ENCODE peak calls at places on chromosomes 4 and X, in nine cellular contexts. I is K562, L is adrenal gland, H is IMR-90, N is sigmoid colon, B is right lobe of liver, S is vagina, K is A549, R is tibial nerve. C is an unnamed sample. For H3K4me1, the result is how much of the 10 kb centered on the place peaks cover.

GRCh38 chrX:72572248-72573157 is at the start of gene HDAC8:
- DNase-seq in L (peak), K (peak), R (peak), N (peak), S (no peak), I (peak), B (peak), H (peak), C (peak)

GRCh38 chr4:89708903-89709361 is 128.0 kb downstream of the SNCA start:
- DNase-seq in H (peak), N (no peak), B (no peak), S (no peak), R (no peak), K (no peak), I (no peak), L (no peak), C (no peak)

GRCh38 chrX:30824275-30824674 is 64.8 kb downstream of the TAB3 start:
- DNase-seq in H (no peak), N (no peak), K (no peak), R (no peak), B (no peak), I (no peak), S (no peak), L (no peak), C (no peak)

GRCh38 chr4:184461711-184462110 is 12.6 kb downstream of the IRF2 start:
- DNase-seq in L (no peak), N (no peak), H (no peak), K (no peak), I (no peak), B (no peak), R (no peak), S (no peak), C (no peak)

GRCh38 chr4:78292336-78292735 is 235.2 kb downstream of the FRAS1 start:
- DNase-seq in R (no peak), B (no peak), S (no peak), I (no peak), K (no peak), N (no peak), H (no peak), L (no peak), C (no peak)

GRCh38 chr4:89404530-89404929 is 96.9 kb upstream of the GPRIN3 start:
- DNase-seq in S (no peak), I (no peak), R (no peak), B (no peak), L (no peak), N (no peak), H (no peak), K (no peak), C (no peak)

GRCh38 chr4:169404959-169405358 is 134.2 kb upstream of the SH3RF1 start:
- DNase-seq in B (no peak), I (no peak), R (no peak), N (no peak), K (no peak), H (peak), L (no peak), S (no peak), C (no peak)

GRCh38 chr4:153258750-153259149 is 54.5 kb downstream of the TRIM2 start:
- DNase-seq in R (no peak), I (no peak), S (no peak), L (no peak), H (no peak), B (no peak), K (no peak), N (no peak), C (no peak)

GRCh38 chr4:118953276-118953675 is 64.6 kb downstream of the SYNPO2 start:
- DNase-seq in L (no peak), K (no peak), R (no peak), I (no peak), H (no peak), N (no peak), B (no peak), S (no peak), C (no peak)

GRCh38 chrX:151596282-151596681 is 32.8 kb downstream of the PASD1 start:
- DNase-seq in L (no peak), S (no peak), H (no peak), I (no peak), N (no peak), B (no peak), K (no peak), R (no peak), C (no peak)

GRCh38 chr4:6230827-6231662 is 30.7 kb upstream of the JAKMIP1 start:
- DNase-seq in H (no peak), K (no peak), B (no peak), I (no peak), S (no peak), L (no peak), N (peak), R (no peak), C (no peak)

GRCh38 chrX:11351375-11352295 is 58.4 kb downstream of the AMELX start:
- DNase-seq in B (no peak), H (peak), S (no peak), L (peak), R (peak), I (no peak), N (peak), K (no peak), C (peak)

GRCh38 chrX:132114607-132115006 is 13.2 kb downstream of the FRMD7 start:
- DNase-seq in K (no peak), B (no peak), I (no peak), H (no peak), N (no peak), R (no peak), L (no peak), S (no peak), C (no peak)

GRCh38 chr4:163991268-163991667 is 496.8 kb downstream of the TMA16 start:
- DNase-seq in B (no peak), N (no peak), H (no peak), L (no peak), K (no peak), R (no peak), I (no peak), S (no peak), C (no peak)

GRCh38 chr4:98653890-98654867 is 4.2 kb downstream of the TSPAN5 start:
- DNase-seq in H (peak), L (no peak), N (peak), S (no peak), I (no peak), K (peak), B (no peak), R (no peak), C (peak)

GRCh38 chrX:53223955-53224859 is 800 bp downstream of the KDM5C start:
- DNase-seq in R (no peak), B (peak), K (peak), S (no peak), H (peak), L (peak), N (no peak), I (peak), C (no peak)

GRCh38 chr4:80732010-80732409 is 298.5 kb upstream of the BMP3 start:
- DNase-seq in R (no peak), I (no peak), L (no peak), H (peak), S (no peak), N (no peak), K (no peak), B (no peak), C (no peak)

GRCh38 chr4:39686997-39687396 is 10.9 kb upstream of the UBE2K start:
- DNase-seq in H (no peak), N (no peak), B (no peak), I (no peak), R (no peak), S (no peak), L (no peak), K (no peak), C (no peak)

GRCh38 chrX:68415289-68415688 is 18.0 kb downstream of the OPHN1 start:
- DNase-seq in H (peak), R (peak), K (no peak), B (no peak), S (no peak), N (no peak), I (no peak), L (peak), C (no peak)

GRCh38 chr4:130479020-130479419 is 1383.1 kb downstream of the C4orf33 start:
- DNase-seq in R (no peak), N (no peak), H (peak), K (no peak), B (no peak), S (no peak), L (no peak), I (no peak), C (no peak)

GRCh38 chrX:151697537-151697936 is 2.3 kb downstream of the PRRG3 start:
- DNase-seq in B (no peak), H (no peak), I (no peak), S (no peak), R (peak), K (no peak), L (no peak), N (peak), C (peak)

GRCh38 chr4:100095729-100096595 is 94.3 kb downstream of the DDIT4L start:
- DNase-seq in B (peak), N (peak), I (peak), K (peak), L (peak), H (peak), R (peak), S (no peak), C (peak)

GRCh38 chr4:105227054-105227453 is 80.4 kb downstream of the TET2 start:
- DNase-seq in L (no peak), R (no peak), I (no peak), B (no peak), H (no peak), K (no peak), N (no peak), S (no peak), C (no peak)
- TF ChIP-seq POLR2A in L (no peak), R (no peak), I (no peak), B (no peak), H (no peak), K (no peak), N (no peak), S (no peak), C (no peak)

GRCh38 chrX:94758130-94758529 is 1084.1 kb downstream of the FAM133A start:
- DNase-seq in L (no peak), S (no peak), B (no peak), R (no peak), I (no peak), H (no peak), K (no peak), N (no peak), C (no peak)

GRCh38 chrX:94751611-94752010 is 1077.6 kb downstream of the FAM133A start:
- DNase-seq in N (no peak), L (no peak), R (no peak), I (no peak), K (no peak), H (no peak), S (no peak), B (no peak), C (no peak)

DNA sequence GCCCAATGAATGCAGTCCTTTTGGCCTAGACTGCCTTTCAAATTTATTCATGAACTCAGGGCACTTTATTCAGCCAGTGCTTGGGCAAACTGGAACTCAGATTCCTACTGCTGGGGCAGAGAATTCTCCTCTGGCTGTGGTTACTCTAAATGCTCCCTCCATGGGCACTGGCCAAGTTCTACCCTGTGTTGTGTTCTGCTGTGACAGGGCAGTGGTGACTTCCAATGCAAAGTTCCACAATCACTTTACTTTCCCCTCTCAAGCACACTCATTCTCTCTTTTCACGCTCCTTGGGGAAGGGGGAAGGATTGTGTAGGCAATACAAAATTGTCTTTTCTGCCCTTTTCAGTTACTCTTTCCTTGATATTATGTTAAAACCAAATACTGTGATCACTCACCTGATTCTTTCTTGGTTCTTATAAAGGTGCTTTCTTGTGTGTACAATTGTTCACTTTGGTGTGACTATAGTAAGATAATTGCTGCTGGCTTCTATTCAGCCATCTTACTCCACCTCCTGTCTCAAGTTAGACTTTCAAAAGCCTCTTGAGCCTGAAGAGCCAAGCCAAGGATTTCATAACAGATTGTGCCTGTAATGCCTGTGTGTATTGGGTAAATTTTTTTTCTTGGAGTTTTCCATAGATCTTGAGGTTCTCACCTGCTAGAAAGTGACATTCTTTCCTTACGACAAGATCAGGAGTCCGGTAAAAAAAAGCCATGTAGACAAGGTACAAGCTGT is 1078.6 kb downstream of the FAM133A start:
- DNase-seq in B (no peak), L (no peak), K (no peak), H (no peak), I (no peak), N (no peak), R (no peak), S (no peak), C (no peak)
- H3K4me1 ChIP-seq in B (under half), L (under half), K (under half), H (under half), I (under half), N (under half), R (under half), S (under half), C (under half)

DNA sequence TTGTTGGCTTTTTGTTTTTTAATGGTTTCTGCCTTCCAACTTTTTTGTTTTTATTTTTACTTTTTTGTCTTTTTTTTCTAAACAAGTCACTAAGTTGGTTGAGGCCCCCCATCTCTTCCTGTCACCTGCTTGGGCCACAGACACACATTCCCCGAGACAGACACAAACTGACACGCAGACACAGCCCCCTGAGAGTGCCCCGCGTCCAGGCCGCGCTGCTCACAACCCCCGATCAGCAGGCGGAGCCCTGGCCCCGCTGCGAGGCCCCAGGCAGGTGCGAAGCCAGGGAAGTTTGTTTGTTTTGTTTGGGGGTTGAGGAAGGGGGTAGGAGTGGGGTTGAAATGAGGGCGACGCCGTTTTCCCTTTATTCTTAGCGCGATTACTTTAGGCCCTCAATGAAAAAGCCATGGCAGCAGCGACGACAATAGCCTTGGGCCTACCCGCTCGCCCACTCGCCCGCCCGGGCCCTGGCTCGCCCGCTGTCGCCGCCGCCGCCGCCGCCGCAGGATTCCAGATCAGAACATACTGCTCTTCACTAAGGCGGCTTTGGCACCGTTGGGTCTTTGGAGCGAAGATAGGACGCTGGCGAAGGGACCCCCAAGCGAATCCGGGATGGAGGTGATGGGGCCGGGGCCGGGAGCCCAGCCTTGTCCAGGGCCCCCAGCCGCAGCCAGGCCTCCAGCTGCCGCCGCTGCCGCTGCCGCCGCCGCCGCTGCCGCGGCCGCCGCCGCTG is 3.1 kb downstream of the PHOX2B start:
- DNase-seq in S (no peak), L (no peak), K (no peak), N (no peak), I (no peak), R (no peak), H (no peak), B (no peak), C (no peak)
- H3K4me3 ChIP-seq in S (no peak), L (no peak), K (peak), N (no peak), I (no peak), R (no peak), H (no peak), B (no peak), C (no peak)

GRCh38 chr4:68349361-68350360 is at the start of gene YTHDC1:
- DNase-seq in H (peak), S (no peak), N (peak), B (peak), I (peak), K (peak), R (peak), L (peak), C (peak)
- TF ChIP-seq POLR2A in H (peak), S (peak), N (peak), B (peak), I (peak), K (peak), R (peak), L (peak), C (peak)

C was measured in uterus.